ENCODE peak calls at places on chromosomes 12 and 14, in five cellular contexts. A, Y, O, F and Z are unnamed samples.

GRCh38 chr12:113152835-113153814 is 3.6 kb downstream of the CFAP73 start:
- DNase-seq in F (peak; percentile 56), Y (no peak), A (peak; percentile 38), O (peak; percentile 58), Z (peak; percentile 90)

GRCh38 chr14:97723834-97724770 is 926.9 kb downstream of the VRK1 start:
- DNase-seq in Y (no peak), F (no peak), A (no peak), O (no peak), Z (no peak)

GRCh38 chr14:69153848-69154208 is 909 bp upstream of the DCAF5 start:
- DNase-seq in F (peak; percentile 29), O (peak; percentile 33), Y (no peak), A (peak; percentile 19), Z (peak; percentile 26)

GRCh38 chr12:64875186-64875585 is 50.7 kb downstream of the TBC1D30 start:
- DNase-seq in Y (no peak), F (no peak), O (no peak), A (no peak), Z (no peak)

GRCh38 chr14:37056473-37056872 is 115.9 kb downstream of the SLC25A21 start:
- DNase-seq in Y (no peak), A (no peak), F (peak; percentile 84), O (no peak), Z (no peak)

GRCh38 chr12:80627773-80628172 is 79.7 kb upstream of the MYF6 start:
- DNase-seq in O (no peak), F (peak; percentile 85), A (no peak), Y (no peak), Z (no peak)

GRCh38 chr14:66717571-66718140 is 209.7 kb downstream of the GPHN start:
- DNase-seq in O (no peak), Y (no peak), F (no peak), A (no peak), Z (no peak)

GRCh38 chr12:84996759-84997158 is 39.3 kb downstream of the TSPAN19 start:
- DNase-seq in O (no peak), Y (no peak), F (no peak), A (no peak), Z (no peak)

GRCh38 chr12:121893901-121894540 is 5.4 kb downstream of the PSMD9 start:
- DNase-seq in O (no peak), F (peak; percentile 58), Y (no peak), A (no peak), Z (no peak)

GRCh38 chr12:89501793-89502192 is 22.8 kb downstream of the GALNT4 start:
- DNase-seq in O (no peak), Y (no peak), A (no peak), F (no peak), Z (no peak)

GRCh38 chr14:28635387-28635786 is 131.2 kb upstream of the FOXG1 start:
- DNase-seq in A (peak; percentile 6), O (no peak), F (peak; percentile 14), Y (no peak), Z (no peak)

GRCh38 chr14:99733551-99734405 is 49.7 kb downstream of the CYP46A1 start:
- DNase-seq in O (no peak), F (no peak), Y (peak; percentile 56), A (no peak), Z (no peak)

GRCh38 chr14:28461379-28461778 is 305.2 kb upstream of the FOXG1 start:
- DNase-seq in Y (no peak), O (no peak), F (peak; percentile 42), A (no peak), Z (no peak)

GRCh38 chr14:102593841-102594170 is 1.4 kb downstream of the RCOR1 start:
- DNase-seq in A (peak; percentile 10), O (no peak), Y (no peak), F (no peak), Z (no peak)

GRCh38 chr12:55443776-55444175 is at the start of gene OR6C2:
- DNase-seq in O (no peak), A (no peak), F (no peak), Y (no peak), Z (no peak)

GRCh38 chr12:55446334-55446733 is 2.5 kb downstream of the OR6C2 start:
- DNase-seq in F (no peak), A (no peak), O (no peak), Y (no peak), Z (no peak)
- TF ChIP-seq CTCF in F (no peak), A (no peak), O (no peak), Y (no peak), Z (no peak)

GRCh38 chr12:120700863-120701262 is 9.4 kb upstream of the UNC119B start:
- DNase-seq in F (no peak), Y (no peak), O (no peak), A (no peak), Z (no peak)

GRCh38 chr12:120705618-120706017 is 4.6 kb upstream of the UNC119B start:
- DNase-seq in F (no peak), A (no peak), O (no peak), Y (no peak), Z (no peak)

GRCh38 chr12:120702629-120703028 is 7.6 kb upstream of the UNC119B start:
- DNase-seq in A (no peak), F (no peak), Y (no peak), O (no peak), Z (no peak)

GRCh38 chr12:120706029-120706428 is 4.2 kb upstream of the UNC119B start:
- DNase-seq in A (no peak), Y (no peak), O (no peak), F (no peak), Z (no peak)

GRCh38 chr12:120703311-120703942 is 6.8 kb upstream of the UNC119B start:
- DNase-seq in O (peak; percentile 69), A (no peak), Y (no peak), F (no peak), Z (no peak)
- TF ChIP-seq CTCF in O (no peak), A (no peak), Y (no peak), F (no peak), Z (no peak)

GRCh38 chr14:77761205-77761931 is 412 bp upstream of the SNW1 start:
- DNase-seq in Y (no peak), O (peak; percentile 31), F (peak; percentile 24), A (peak; percentile 63), Z (no peak)
- TF ChIP-seq CTCF in Y (no peak), O (no peak), F (peak; percentile 4), A (no peak), Z (peak; percentile 25)

DNA sequence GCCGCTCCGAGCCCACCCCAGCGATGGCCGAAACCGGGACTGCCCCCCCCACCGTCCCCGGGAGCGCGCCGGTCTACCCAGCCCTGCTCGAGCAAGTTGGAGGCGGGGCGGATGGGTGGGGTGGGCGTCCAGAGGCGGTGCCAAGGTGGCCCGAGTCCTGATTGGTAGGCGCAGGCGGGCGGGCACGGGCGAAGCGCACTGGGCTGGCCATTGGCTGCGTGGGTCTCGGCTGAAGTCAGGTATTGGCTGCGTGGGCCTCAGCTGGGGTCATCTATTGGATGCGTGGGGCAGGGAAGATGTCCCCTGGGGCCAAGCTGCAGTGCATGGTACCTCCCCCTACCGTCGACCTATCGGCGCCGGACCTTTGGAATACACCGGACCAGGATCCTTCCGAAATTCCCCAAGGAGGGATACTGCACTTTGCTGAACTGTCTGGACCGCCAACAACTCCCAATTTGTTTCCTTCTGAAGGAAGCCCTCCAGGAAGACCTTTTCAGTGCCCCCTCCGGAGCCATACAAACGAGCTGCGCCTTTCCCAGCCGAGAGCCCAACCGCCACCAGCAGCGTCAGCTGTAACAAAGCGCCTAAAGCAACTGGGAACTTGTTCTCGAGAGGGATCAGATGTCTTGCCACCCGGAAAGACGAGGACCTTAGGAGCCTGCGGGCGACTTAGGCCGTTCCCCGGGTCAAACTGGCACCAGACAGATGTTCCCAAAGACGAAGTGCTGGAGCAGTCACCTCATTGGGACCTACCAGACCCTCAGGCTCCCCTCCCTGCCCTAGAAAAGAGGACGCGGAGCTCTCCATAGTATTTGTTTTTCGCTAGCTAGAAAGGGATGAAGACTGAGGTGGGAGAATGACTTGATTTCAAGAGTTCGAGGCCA is at the start of gene HOMEZ:
- DNase-seq in A (peak; percentile 98), F (peak; percentile 97), O (peak; percentile 99), Y (peak; percentile 100), Z (peak; percentile 97)
- TF ChIP-seq CTCF in A (peak; percentile 43), F (no peak), O (no peak), Y (no peak), Z (no peak)

DNA sequence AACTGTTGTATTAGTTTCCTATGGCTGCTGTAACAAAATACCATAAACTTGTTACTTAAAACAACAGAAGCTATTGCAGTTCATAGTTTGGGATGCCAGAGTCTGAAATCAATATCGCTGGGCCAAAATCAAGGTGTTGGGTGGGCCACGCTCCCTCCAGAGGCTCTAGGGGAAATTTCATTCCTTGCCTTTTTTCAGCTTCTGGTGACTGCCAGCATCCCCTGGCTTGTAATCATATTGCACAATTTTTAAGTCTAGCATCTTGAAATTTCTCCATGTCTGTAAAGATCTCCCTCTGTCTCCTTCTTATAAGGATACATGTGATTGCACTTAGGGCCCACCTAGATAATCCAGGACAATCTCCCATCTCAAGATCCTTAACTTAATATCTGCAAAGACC is 48.8 kb upstream of the GARIN6 start:
- DNase-seq in O (no peak), A (no peak), F (no peak), Y (no peak), Z (no peak)
- TF ChIP-seq CTCF in O (no peak), A (no peak), F (no peak), Y (no peak), Z (no peak)

GRCh38 chr14:91173867-91174266 is 60.0 kb downstream of the DGLUCY start:
- DNase-seq in F (no peak), A (no peak), O (no peak), Y (no peak), Z (no peak)

GRCh38 chr14:91175802-91176201 is 61.9 kb downstream of the DGLUCY start:
- DNase-seq in A (no peak), F (no peak), Y (no peak), O (no peak), Z (no peak)

GRCh38 chr14:91177073-91177796 is 63.4 kb downstream of the DGLUCY start:
- DNase-seq in A (peak; percentile 56), O (peak; percentile 48), Y (no peak), F (peak; percentile 38), Z (peak; percentile 71)

GRCh38 chr14:91175296-91175695 is 61.4 kb downstream of the DGLUCY start:
- DNase-seq in Y (no peak), A (no peak), O (no peak), F (no peak), Z (no peak)

DNA sequence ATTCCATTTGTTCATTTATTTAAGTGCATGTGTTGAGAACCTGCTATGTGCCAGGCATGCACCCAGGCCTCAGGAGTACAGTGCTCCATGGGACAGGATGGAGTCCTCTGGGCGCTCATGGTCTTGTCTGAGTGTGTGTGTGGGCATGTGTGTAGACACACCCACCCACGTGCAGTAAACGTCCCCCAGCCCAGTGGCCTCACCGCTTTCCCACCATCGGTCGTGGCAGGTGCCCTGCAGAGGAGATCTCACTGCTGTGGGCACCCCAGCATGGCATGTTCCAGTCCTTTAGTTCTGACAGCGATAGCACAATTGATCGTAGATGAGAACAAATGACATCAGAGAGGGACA is 63.9 kb downstream of the DGLUCY start:
- DNase-seq in A (no peak), Y (no peak), O (no peak), F (no peak), Z (no peak)
- TF ChIP-seq CTCF in A (no peak), Y (no peak), O (no peak), F (no peak), Z (no peak)

DNA sequence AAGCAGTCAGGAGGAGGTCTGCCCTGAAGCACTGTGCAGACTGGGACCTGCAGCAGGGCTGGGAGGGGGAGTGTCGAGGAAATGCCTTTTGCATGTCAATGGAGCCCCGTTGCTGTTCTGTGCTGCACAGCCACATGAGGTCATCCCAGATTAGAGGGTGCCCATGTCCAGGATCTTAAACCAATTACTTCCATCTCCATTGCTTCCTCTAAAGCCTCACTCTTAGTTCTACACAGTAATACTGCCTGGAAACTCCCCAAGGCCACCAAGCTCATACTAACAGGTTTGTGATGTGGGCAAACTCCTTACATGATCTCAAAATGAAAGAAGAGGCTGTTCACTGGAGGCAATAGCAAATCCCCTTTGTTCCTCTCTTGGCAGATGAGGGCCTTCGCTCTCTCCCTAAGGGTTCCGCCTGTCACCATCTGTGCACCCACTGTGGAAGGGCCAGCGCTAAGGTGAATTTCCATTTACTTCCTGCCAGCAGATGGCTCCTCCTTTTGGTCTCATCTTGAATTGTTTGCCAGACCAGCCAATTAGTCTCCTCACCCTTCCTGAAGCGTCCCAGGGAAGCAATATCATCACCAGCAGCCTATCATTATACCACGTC is 35.4 kb upstream of the LTA4H start:
- DNase-seq in Y (no peak), O (no peak), A (no peak), F (peak; percentile 15), Z (peak; percentile 29)
- TF ChIP-seq CTCF in Y (no peak), O (no peak), A (no peak), F (no peak), Z (no peak)